ENCODE peak calls at places on chromosomes 4 and X, in four cellular contexts. F, X, V and M are unnamed samples.
A peak's percentile ranks its signal among the peaks of the same experiment; 100 is the strongest.

GRCh38 chrX:42247241-42247640 is 323.9 kb upstream of the CASK start:
- DNase-seq in F (no peak), V (no peak), X (no peak), M (no peak)

GRCh38 chr4:52052475-52052780 is 1.3 kb downstream of the SPATA18 start:
- DNase-seq in X (peak; percentile 54), F (no peak), V (peak; percentile 13), M (no peak)

GRCh38 chrX:37347420-37347819 is 1.7 kb upstream of the PRRG1 start:
- DNase-seq in X (peak; percentile 72), F (no peak), V (no peak), M (no peak)

GRCh38 chrX:53421772-53422090 is 723 bp downstream of the SMC1A start:
- DNase-seq in X (peak; percentile 19), F (peak; percentile 10), V (no peak), M (no peak)

GRCh38 chrX:119398974-119399771 is at the start of gene SLC25A43:
- DNase-seq in V (no peak), X (no peak), F (peak; percentile 67), M (peak; percentile 69)

GRCh38 chr4:10159671-10160070 is 43.1 kb upstream of the WDR1 start:
- DNase-seq in V (no peak), X (no peak), F (no peak), M (no peak)

GRCh38 chrX:72255445-72255844 is 16.6 kb upstream of the ERCC6L start:
- DNase-seq in X (no peak), V (no peak), F (no peak), M (no peak)

GRCh38 chr4:131603705-131604104 is 1545.4 kb upstream of the PCDH10 start:
- DNase-seq in X (no peak), F (no peak), V (no peak), M (no peak)

GRCh38 chr4:94574616-94575015 is 122.9 kb downstream of the PDLIM5 start:
- DNase-seq in F (no peak), V (no peak), X (no peak), M (no peak)

GRCh38 chr4:40395166-40395900 is 60.2 kb downstream of the CHRNA9 start:
- DNase-seq in X (no peak), F (no peak), V (no peak), M (no peak)

GRCh38 chrX:11509786-11510185 is 155.9 kb downstream of the ARHGAP6 start:
- DNase-seq in X (no peak), F (no peak), V (no peak), M (no peak)

GRCh38 chrX:18887821-18888205 is 96.1 kb downstream of the PHKA2 start:
- DNase-seq in X (no peak), F (no peak), V (no peak), M (no peak)

GRCh38 chr4:86055898-86056297 is 304.0 kb downstream of the MAPK10 start:
- DNase-seq in V (no peak), F (peak; percentile 0), X (no peak), M (no peak)

GRCh38 chr4:149638073-149638472 is 177.6 kb downstream of the IQCM start:
- DNase-seq in V (no peak), F (no peak), X (no peak), M (no peak)

DNA sequence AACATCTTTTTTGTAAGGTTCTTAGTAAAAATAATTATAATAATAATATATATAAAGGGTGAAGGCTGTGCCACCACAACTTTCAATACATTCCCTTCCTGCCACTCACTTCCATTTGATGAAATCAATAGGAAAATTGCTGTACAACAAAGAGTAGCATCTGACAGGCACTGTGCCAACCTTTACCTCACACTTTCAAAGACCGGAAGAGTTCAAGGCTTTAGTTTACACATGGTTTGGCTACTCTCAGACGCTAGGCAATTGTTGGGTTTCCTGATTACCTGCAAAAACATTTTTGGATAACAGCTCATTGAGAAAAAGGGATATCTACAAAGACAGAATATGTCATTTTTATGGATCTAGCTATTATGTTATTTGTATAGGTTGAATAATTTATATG is 5.5 kb upstream of the ING2 start:
- DNase-seq in F (no peak), V (no peak), X (peak; percentile 72), M (no peak)
- TF ChIP-seq PBX3 in F (no peak), V (no peak), X (no peak), M (no peak)

DNA sequence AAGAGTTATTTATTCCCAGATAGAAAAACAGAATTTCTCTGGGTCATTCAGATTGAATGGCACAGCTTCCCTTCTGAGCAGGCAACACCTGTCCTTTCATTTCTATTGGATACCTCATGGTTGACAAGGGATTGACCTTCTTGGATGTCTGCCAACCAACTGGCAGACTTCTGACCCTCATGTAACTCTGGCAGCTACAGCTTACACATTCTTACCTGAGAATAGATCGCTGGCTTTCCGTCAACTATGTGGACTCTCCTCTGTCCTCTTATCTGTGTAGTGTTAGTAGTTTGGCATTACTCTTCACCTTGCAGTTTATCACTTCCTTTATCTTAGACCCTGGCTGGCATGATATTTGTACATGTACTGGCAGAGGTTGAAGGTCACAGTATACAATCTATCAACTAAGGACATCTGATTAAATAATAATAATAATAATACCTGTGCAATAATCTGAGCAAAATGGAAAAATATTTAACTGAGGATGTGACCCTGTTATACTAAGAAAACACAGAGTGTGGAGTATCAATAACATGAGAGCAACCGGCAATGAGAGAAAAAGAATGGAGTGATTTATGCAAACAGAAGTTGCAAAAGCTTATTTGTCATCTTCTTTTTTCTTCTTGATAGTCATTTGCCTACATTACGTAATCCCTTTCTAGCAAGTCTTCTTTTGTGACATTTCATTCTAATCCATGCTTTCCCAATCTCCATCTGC is 1118.2 kb downstream of the ARAP2 start:
- DNase-seq in F (no peak), V (no peak), X (peak; percentile 1), M (no peak)
- TF ChIP-seq PBX3 in F (no peak), V (no peak), X (no peak), M (no peak)

GRCh38 chr4:69710580-69710979 is 49.8 kb downstream of the SULT1B1 start:
- DNase-seq in V (no peak), X (no peak), F (no peak), M (no peak)

GRCh38 chr4:69716654-69717053 is 43.8 kb downstream of the SULT1B1 start:
- DNase-seq in F (no peak), V (no peak), X (no peak), M (no peak)

GRCh38 chr4:69714086-69714485 is 46.3 kb downstream of the SULT1B1 start:
- DNase-seq in F (no peak), X (no peak), V (no peak), M (no peak)

GRCh38 chr4:69717778-69718177 is 42.6 kb downstream of the SULT1B1 start:
- DNase-seq in X (no peak), V (no peak), F (no peak), M (no peak)

DNA sequence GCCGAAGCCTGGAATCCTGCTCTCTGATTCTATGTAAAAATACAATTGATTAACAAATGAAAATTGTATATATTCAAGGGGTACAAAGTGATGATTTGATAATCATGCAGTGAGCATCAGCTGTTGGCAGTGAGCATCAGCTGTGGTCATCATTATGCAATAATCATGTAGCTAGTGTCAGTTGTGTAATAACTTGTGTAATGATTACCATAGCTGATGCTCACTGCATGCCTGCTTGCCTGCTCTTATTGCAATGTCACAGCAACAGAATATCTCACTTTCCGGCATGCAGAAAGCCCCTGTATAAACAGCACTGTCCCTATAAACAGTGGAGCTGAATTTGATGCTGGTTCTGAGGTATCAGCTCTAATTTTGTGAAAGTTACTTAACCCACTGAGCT is 46.8 kb downstream of the SULT1B1 start:
- DNase-seq in F (no peak), X (peak; percentile 65), V (no peak), M (no peak)
- TF ChIP-seq PBX3 in F (no peak), X (no peak), V (no peak), M (no peak)

DNA sequence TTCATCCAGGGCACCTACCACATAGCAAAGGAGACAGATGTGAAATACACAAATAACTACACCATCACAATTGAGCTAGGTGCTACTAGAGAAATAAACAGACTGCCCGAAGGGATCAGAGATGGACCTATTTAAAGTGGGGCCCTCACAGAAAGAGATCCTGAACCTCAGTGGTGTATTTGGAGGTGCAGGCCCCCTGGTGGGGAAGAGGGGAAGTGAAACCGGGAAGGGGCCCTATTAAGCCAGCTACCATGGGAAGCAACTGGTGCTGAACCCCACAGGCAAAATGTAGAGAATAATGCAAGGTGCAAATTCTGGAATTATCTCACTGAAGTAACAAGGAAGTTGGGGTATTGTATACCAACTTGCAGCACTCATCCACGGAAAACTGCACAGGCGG is 78.6 kb upstream of the FAM9A start:
- DNase-seq in F (peak; percentile 1), V (no peak), X (peak; percentile 1), M (peak; percentile 33)
- TF ChIP-seq PBX3 in F (no peak), V (no peak), X (no peak), M (no peak)

DNA sequence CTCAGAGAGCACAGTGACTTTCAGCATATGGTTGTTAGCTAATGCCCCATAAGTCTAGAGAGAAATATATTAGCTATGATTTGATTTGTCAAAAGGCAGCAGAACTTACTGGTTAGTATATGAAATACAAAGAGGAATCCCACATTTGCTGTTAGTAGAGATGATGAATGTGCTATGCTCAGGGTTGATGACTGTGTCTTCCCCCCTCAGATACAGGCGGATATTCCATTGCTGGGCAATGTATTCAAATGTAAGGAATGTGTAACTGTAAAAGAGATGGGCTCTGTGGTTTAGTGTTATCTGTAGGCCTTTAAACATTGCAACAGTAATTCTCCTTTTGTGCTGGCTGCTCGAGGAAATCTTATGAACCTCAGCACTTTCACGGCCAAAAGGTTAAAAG is 528.9 kb upstream of the ARX start:
- DNase-seq in F (no peak), V (no peak), X (no peak), M (no peak)
- TF ChIP-seq PBX3 in F (no peak), V (no peak), X (no peak), M (no peak)

GRCh38 chr4:1994935-1995334 is 13.8 kb downstream of the NELFA start:
- DNase-seq in V (no peak), F (no peak), X (no peak), M (no peak)
- TF ChIP-seq PBX3 in V (no peak), F (no peak), X (no peak), M (no peak)

GRCh38 chr4:140790171-140790570 is 34.0 kb upstream of the TBC1D9 start:
- DNase-seq in X (no peak), V (no peak), F (no peak), M (no peak)
- TF ChIP-seq PBX3 in X (no peak), V (no peak), F (no peak), M (no peak)

DNA sequence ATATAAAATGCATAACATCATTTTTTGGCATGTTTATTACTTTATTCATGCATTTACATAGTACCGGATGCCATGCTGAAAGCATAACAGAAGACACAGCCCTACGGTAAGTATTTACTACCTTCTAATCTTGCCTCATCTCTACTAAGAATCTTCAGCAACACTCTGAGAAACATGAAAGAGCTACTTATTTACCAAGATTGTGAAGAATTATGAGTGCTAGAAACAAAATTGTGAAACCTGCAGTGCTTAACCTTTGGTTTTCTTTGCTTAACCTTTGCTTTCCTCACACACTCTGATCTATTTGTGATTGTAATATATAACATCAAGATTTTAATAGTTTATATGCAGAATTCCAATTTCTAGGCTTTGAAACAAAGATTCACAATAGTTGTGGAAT is 7.4 kb downstream of the ANTXR2 start:
- DNase-seq in F (no peak), X (no peak), V (no peak), M (no peak)
- TF ChIP-seq PBX3 in F (no peak), X (no peak), V (no peak), M (no peak)